ENCODE peak calls at places on chromosomes 16 and 17, in nine cellular contexts. K is endodermal cell, X is fibroblast of the aortic adventitia, P is mucosa of descending colon, B is lower lobe of right lung, Q is heart right ventricle, I is fibroblast of villous mesenchyme, W is heart left ventricle, F is colonic mucosa. G is an unnamed sample.

GRCh38 chr16:17105239-17105721 is 365.5 kb downstream of the XYLT1 start:
- DNase-seq in K (no peak), X (peak; percentile 5), P (no peak), B (no peak), Q (no peak), I (no peak), W (no peak), F (no peak), G (no peak)

GRCh38 chr16:3458852-3459361 is 15.4 kb downstream of the NAA60 start:
- DNase-seq in K (no peak), X (peak; percentile 35), P (no peak), B (no peak), Q (no peak), I (peak; percentile 67), W (no peak), F (peak; percentile 80), G (no peak)

GRCh38 chr16:89270666-89271345 is 53.3 kb downstream of the ZNF778 start:
- DNase-seq in K (peak; percentile 50), X (no peak), P (no peak), B (no peak), Q (no peak), I (no peak), W (no peak), F (no peak), G (no peak)

GRCh38 chr17:22142091-22142490 is 449.8 kb downstream of the KCNJ18 start:
- DNase-seq in K (no peak), X (no peak), P (no peak), B (no peak), Q (no peak), I (no peak), W (no peak), F (no peak), G (no peak)

GRCh38 chr17:67107811-67108210 is 63.5 kb downstream of the CACNG1 start:
- DNase-seq in K (no peak), X (no peak), P (no peak), B (no peak), Q (no peak), I (peak; percentile 24), W (no peak), F (no peak), G (no peak)

GRCh38 chr17:5530265-5530782 is 44.0 kb downstream of the MIS12 start:
- DNase-seq in K (no peak), X (no peak), P (no peak), B (no peak), Q (no peak), I (no peak), W (no peak), F (no peak), G (no peak)

GRCh38 chr17:80826955-80827645 is 164.5 kb upstream of the CHMP6 start:
- DNase-seq in K (peak; percentile 83), X (peak; percentile 98), P (no peak), B (no peak), Q (peak; percentile 23), I (peak; percentile 92), W (no peak), F (no peak), G (no peak)

GRCh38 chr17:16439867-16440351 is 24.5 kb downstream of the TRPV2 start:
- DNase-seq in K (no peak), X (peak; percentile 47), P (no peak), B (no peak), Q (no peak), I (peak; percentile 67), W (no peak), F (no peak), G (no peak)

GRCh38 chr17:66533572-66533971 is 231.2 kb downstream of the PRKCA start:
- DNase-seq in K (peak; percentile 84), X (peak; percentile 55), P (no peak), B (no peak), Q (no peak), I (peak; percentile 87), W (no peak), F (no peak), G (no peak)

GRCh38 chr17:13288248-13288647 is 270.4 kb upstream of the ELAC2 start:
- DNase-seq in K (peak; percentile 52), X (no peak), P (no peak), B (no peak), Q (no peak), I (no peak), W (no peak), F (no peak), G (no peak)

GRCh38 chr17:58516644-58517377 is 2.4 kb upstream of the MTMR4 start:
- DNase-seq in K (no peak), X (no peak), P (peak; percentile 58), B (no peak), Q (no peak), I (no peak), W (no peak), F (peak; percentile 81), G (no peak)

GRCh38 chr17:38870259-38871165 is 654 bp downstream of the LASP1 start:
- DNase-seq in K (no peak), X (peak; percentile 54), P (peak; percentile 86), B (peak; percentile 87), Q (peak; percentile 76), I (peak; percentile 69), W (peak; percentile 81), F (peak; percentile 85), G (no peak)

GRCh38 chr17:13337171-13337570 is 264.6 kb downstream of the HS3ST3A1 start:
- DNase-seq in K (no peak), X (no peak), P (no peak), B (no peak), Q (no peak), I (peak; percentile 25), W (no peak), F (no peak), G (no peak)

GRCh38 chr16:11915644-11916523 is at the start of gene GSPT1:
- DNase-seq in K (peak; percentile 100), X (peak; percentile 97), P (peak; percentile 100), B (peak; percentile 99), Q (peak; percentile 100), I (peak; percentile 99), W (peak; percentile 99), F (peak; percentile 98), G (peak; percentile 96)

GRCh38 chr17:45895304-45895968 is 1.1 kb downstream of the MAPT start:
- DNase-seq in K (peak; percentile 76), X (no peak), P (peak; percentile 40), B (no peak), Q (no peak), I (peak; percentile 8), W (peak; percentile 36), F (no peak), G (no peak)

DNA sequence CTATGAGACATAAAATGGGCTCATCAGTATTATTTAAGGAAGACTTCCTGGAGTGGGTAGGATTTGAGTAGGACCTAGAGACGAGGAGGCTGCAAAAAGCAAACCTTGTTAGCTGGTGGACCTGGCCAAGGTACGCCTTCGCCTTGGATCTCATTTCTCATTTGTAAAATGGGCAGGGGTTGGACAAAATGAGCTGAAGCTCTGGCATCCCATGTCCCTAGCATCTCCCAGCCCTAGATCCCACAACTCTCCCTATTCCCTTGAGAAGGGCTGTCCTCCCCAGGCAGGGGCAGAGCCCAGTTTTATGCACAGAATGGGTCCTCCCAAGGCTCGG is 306 bp upstream of the SPATA20 start:
- DNase-seq in K (no peak), X (no peak), P (no peak), B (no peak), Q (no peak), I (no peak), W (no peak), F (no peak), G (no peak)
- H3K4me3 ChIP-seq in K (no peak overlapping the region), X (peak overlapping the region; percentile 18), P (peak overlapping the region; percentile 26), B (peak overlapping the region; percentile 68), Q (peak overlapping the region; percentile 72), I (no peak overlapping the region), W (peak overlapping the region; percentile 68), F (no peak overlapping the region), G (peak overlapping the region; percentile 79)

GRCh38 chr17:59561042-59561441 is 4.4 kb upstream of the DHX40 start:
- DNase-seq in K (peak; percentile 66), X (peak; percentile 14), P (no peak), B (no peak), Q (no peak), I (peak; percentile 9), W (no peak), F (no peak), G (no peak)
- TF ChIP-seq CTCF in K (peak; percentile 73), X (peak; percentile 39), P (no peak), B (peak; percentile 29), Q (peak; percentile 33), I (peak; percentile 46), W (no peak), F (no peak), G (peak; percentile 13)

DNA sequence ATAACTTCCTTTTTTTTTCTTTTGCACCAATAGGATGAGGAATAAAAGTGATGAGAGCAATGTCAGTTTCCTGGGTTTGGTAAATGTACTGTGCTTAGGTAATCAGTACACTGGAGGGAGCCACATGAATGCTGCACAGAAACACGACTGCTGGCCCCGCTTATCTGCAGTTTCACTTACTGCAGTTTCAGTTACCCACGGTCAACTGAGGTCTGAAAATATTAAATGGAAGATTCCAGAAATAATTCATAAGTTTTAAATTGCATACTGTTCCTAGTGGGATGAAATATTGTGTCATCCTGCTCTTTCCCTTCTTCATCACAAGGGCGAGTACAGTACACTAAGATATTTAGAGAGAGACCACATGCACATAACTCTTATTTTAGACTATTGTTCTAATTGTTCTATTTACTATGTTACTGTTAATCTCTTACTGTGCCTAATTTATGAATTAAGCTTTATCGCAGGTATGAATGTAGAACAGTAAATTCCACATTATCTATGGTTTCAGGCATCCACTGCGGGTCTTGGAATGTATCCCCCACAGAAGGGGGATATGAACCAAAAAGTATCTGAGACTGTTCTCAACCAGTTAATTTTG is 6.4 kb upstream of the LGALS3BP start:
- DNase-seq in K (no peak), X (peak; percentile 70), P (no peak), B (no peak), Q (peak; percentile 53), I (peak; percentile 76), W (no peak), F (peak; percentile 53), G (no peak)
- H3K4me3 ChIP-seq in K (peak overlapping the region; percentile 52), X (peak overlapping the region; percentile 57), P (no peak overlapping the region), B (peak overlapping the region; percentile 46), Q (peak overlapping the region; percentile 59), I (peak overlapping the region; percentile 52), W (peak overlapping the region; percentile 47), F (no peak overlapping the region), G (no peak overlapping the region)

DNA sequence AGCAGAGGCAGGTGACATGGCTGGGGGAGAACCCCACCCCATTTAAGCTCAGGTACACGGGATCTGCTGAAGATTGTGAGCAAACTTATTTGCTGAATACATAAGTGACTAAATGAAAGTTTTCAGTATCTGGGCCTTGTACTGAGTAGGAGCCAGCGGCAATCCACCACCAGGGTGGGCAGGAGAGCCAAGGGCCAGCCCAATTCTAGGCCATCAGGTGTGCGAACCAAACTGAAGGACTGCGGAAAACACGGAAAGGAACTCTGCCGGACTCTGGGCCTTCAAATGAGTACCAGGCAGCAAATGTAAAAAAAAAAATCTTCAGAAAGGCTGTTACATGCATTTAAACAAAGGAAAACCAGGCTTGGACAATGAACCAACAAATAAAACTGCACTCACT is 19.7 kb downstream of the ARHGAP17 start:
- DNase-seq in K (peak; percentile 61), X (no peak), P (no peak), B (no peak), Q (no peak), I (no peak), W (no peak), F (no peak), G (no peak)
- TF ChIP-seq CTCF in K (peak; percentile 70), X (no peak), P (no peak), B (no peak), Q (no peak), I (peak; percentile 18), W (no peak), F (no peak), G (no peak)